ENCODE peak calls at places on chromosome 10, in six cellular contexts. F is SW 1271, T is endodermal cell, M is AG08396, U is NCI-H2081, X is left cardiac atrium. S is an unnamed sample.

GRCh38 chr10:88687853-88688467 is 18.1 kb upstream of the LIPK start:
- DNase-seq in F (no peak), U (peak), T (no peak), M (peak), X (no peak), S (no peak)

GRCh38 chr10:24456319-24456718 is 247.4 kb downstream of the KIAA1217 start:
- DNase-seq in T (no peak), F (no peak), M (peak), U (no peak), X (no peak), S (no peak)

GRCh38 chr10:31413325-31413724 is 94.3 kb downstream of the ZEB1 start:
- DNase-seq in F (no peak), M (no peak), X (no peak), U (no peak), T (no peak), S (no peak)

GRCh38 chr10:106189254-106189653 is 975.3 kb downstream of the SORCS1 start:
- DNase-seq in X (no peak), M (no peak), F (no peak), U (no peak), T (peak), S (peak)

GRCh38 chr10:103696094-103696410 is 159.3 kb downstream of the SH3PXD2A start:
- DNase-seq in U (no peak), T (no peak), M (no peak), F (no peak), X (no peak), S (no peak)

GRCh38 chr10:43043773-43044394 is 33.0 kb upstream of the RET start:
- DNase-seq in X (no peak), M (no peak), F (no peak), U (no peak), T (peak), S (no peak)

GRCh38 chr10:71331736-71332135 is 12.7 kb downstream of the SLC29A3 start:
- DNase-seq in F (no peak), X (no peak), U (peak), T (no peak), M (no peak), S (peak)

GRCh38 chr10:118207470-118208007 is 134.6 kb downstream of the FAM204A start:
- DNase-seq in U (no peak), X (no peak), T (no peak), F (no peak), M (no peak), S (no peak)

GRCh38 chr10:131076341-131076740 is 235.2 kb downstream of the TCERG1L start:
- DNase-seq in X (no peak), T (no peak), F (no peak), U (no peak), M (no peak), S (no peak)

GRCh38 chr10:7667262-7668141 is 736 bp upstream of the ITIH5 start:
- DNase-seq in T (peak), M (no peak), U (no peak), F (no peak), X (no peak), S (no peak)

GRCh38 chr10:11598749-11599396 is 12.6 kb downstream of the USP6NL start:
- DNase-seq in F (no peak), U (no peak), M (no peak), T (no peak), X (no peak), S (no peak)

GRCh38 chr10:117461766-117462423 is 80.7 kb upstream of the EMX2 start:
- DNase-seq in F (peak), M (peak), T (no peak), X (peak), U (no peak), S (no peak)

GRCh38 chr10:5945203-5945534 is 32.2 kb downstream of the IL15RA start:
- DNase-seq in F (no peak), X (no peak), T (no peak), U (no peak), M (no peak), S (no peak)

GRCh38 chr10:120732067-120732466 is 119.1 kb upstream of the WDR11 start:
- DNase-seq in M (no peak), T (no peak), X (no peak), F (no peak), U (no peak), S (no peak)

GRCh38 chr10:131044379-131044778 is 267.1 kb downstream of the TCERG1L start:
- DNase-seq in F (no peak), X (no peak), T (no peak), M (no peak), U (no peak), S (no peak)

GRCh38 chr10:22647244-22647643 is 67.1 kb downstream of the PIP4K2A start:
- DNase-seq in M (no peak), X (no peak), U (no peak), T (no peak), F (no peak), S (no peak)

GRCh38 chr10:129020621-129021020 is 446.4 kb upstream of the MGMT start:
- DNase-seq in M (no peak), U (no peak), F (no peak), X (no peak), T (no peak), S (no peak)

GRCh38 chr10:127044191-127044590 is 139.0 kb downstream of the DOCK1 start:
- DNase-seq in U (no peak), M (no peak), X (no peak), T (peak), F (no peak), S (no peak)

GRCh38 chr10:6229746-6230145 is 27.0 kb downstream of the PFKFB3 start:
- DNase-seq in X (no peak), F (no peak), T (no peak), M (no peak), U (no peak), S (no peak)

GRCh38 chr10:7855205-7855604 is 36.9 kb downstream of the TAF3 start:
- DNase-seq in M (no peak), T (peak), F (no peak), U (no peak), X (no peak), S (no peak)

GRCh38 chr10:62072901-62073300 is 171.4 kb downstream of the ARID5B start:
- DNase-seq in U (no peak), X (no peak), M (no peak), F (no peak), T (no peak), S (no peak)

GRCh38 chr10:16646474-16647059 is 124.9 kb upstream of the C1QL3 start:
- DNase-seq in F (no peak), T (no peak), X (no peak), M (no peak), U (no peak), S (no peak)

GRCh38 chr10:17088118-17088806 is 41.3 kb downstream of the CUBN start:
- DNase-seq in T (no peak), U (no peak), M (peak), F (no peak), X (no peak), S (no peak)

GRCh38 chr10:24722676-24723385 is 856 bp downstream of the ARHGAP21 start:
- DNase-seq in T (peak), M (peak), X (peak), U (peak), F (no peak), S (no peak)

GRCh38 chr10:110414563-110415309 is 83.0 kb upstream of the DUSP5 start:
- DNase-seq in M (no peak), X (no peak), U (no peak), F (peak), T (no peak), S (no peak)

GRCh38 chr10:7085913-7086589 is 324.8 kb downstream of the SFMBT2 start:
- DNase-seq in U (no peak), X (no peak), T (peak), F (no peak), M (peak), S (no peak)

GRCh38 chr10:132876131-132876860 is 66.1 kb downstream of the CFAP46 start:
- DNase-seq in U (no peak), M (no peak), F (no peak), T (peak), X (no peak), S (no peak)

GRCh38 chr10:123134058-123134914 is 1.5 kb upstream of the HMX3 start:
- DNase-seq in U (no peak), X (no peak), F (no peak), T (no peak), M (no peak), S (no peak)

GRCh38 chr10:82089327-82089726 is 214.3 kb downstream of the NRG3 start:
- DNase-seq in T (peak), X (no peak), M (no peak), U (no peak), F (no peak), S (no peak)

GRCh38 chr10:69866688-69867461 is 65.2 kb downstream of the COL13A1 start:
- DNase-seq in U (no peak), F (no peak), X (peak), T (peak), M (peak), S (no peak)

GRCh38 chr10:34320265-34320664 is 494.8 kb downstream of the PARD3 start:
- DNase-seq in M (no peak), X (no peak), T (no peak), F (no peak), U (peak), S (no peak)

GRCh38 chr10:72981882-72982529 is 27.4 kb upstream of the PLA2G12B start:
- DNase-seq in U (no peak), M (no peak), X (no peak), F (no peak), T (no peak), S (no peak)

GRCh38 chr10:98391578-98391991 is 23.4 kb downstream of the PYROXD2 start:
- DNase-seq in U (no peak), M (no peak), F (no peak), T (no peak), X (peak), S (no peak)

GRCh38 chr10:82628373-82628772 is 753.4 kb downstream of the NRG3 start:
- DNase-seq in M (no peak), F (no peak), X (no peak), U (no peak), T (no peak), S (no peak)

GRCh38 chr10:76432274-76433012 is 1001.0 kb downstream of the LRMDA start:
- DNase-seq in F (no peak), X (peak), U (no peak), M (peak), T (peak), S (no peak)

GRCh38 chr10:21702633-21703111 is 168.6 kb downstream of the MLLT10 start:
- DNase-seq in U (no peak), T (no peak), X (no peak), M (no peak), F (no peak), S (no peak)

GRCh38 chr10:132122097-132122861 is 56.5 kb downstream of the JAKMIP3 start:
- DNase-seq in X (no peak), F (no peak), U (no peak), M (no peak), T (no peak), S (no peak)

GRCh38 chr10:18145652-18146051 is 5.4 kb downstream of the CACNB2 start:
- DNase-seq in X (no peak), T (no peak), U (no peak), F (no peak), M (no peak), S (no peak)

GRCh38 chr10:132398566-132398991 is 1.6 kb downstream of the PWWP2B start:
- DNase-seq in T (no peak), F (no peak), M (no peak), X (peak), U (no peak), S (no peak)

S was measured in COR-L47.